ENCODE peak calls at places on chromosome 13, in four cellular contexts. A, K, D and R are unnamed samples.
A peak's percentile ranks its signal among the peaks of the same experiment; 100 is the strongest.

GRCh38 chr13:46982856-46983582 is 86.2 kb upstream of the HTR2A start:
- DNase-seq in D (no peak), K (no peak), A (no peak), R (peak; percentile 75)

GRCh38 chr13:103195762-103196161 is 129.5 kb upstream of the SLC10A2 start:
- DNase-seq in K (no peak), A (no peak), D (no peak), R (no peak)

GRCh38 chr13:30585748-30586262 is 31.9 kb upstream of the USPL1 start:
- DNase-seq in A (peak; percentile 54), D (no peak), K (no peak), R (no peak)

GRCh38 chr13:24500977-24501376 is 11.6 kb downstream of the PARP4 start:
- DNase-seq in K (no peak), A (peak; percentile 56), D (peak; percentile 62), R (no peak)

GRCh38 chr13:64158910-64159309 is 2743.3 kb upstream of the PCDH20 start:
- DNase-seq in A (peak; percentile 34), K (no peak), D (no peak), R (no peak)

GRCh38 chr13:94712287-94712811 is at the start of gene SOX21:
- DNase-seq in D (no peak), A (peak; percentile 39), K (peak; percentile 87), R (no peak)

GRCh38 chr13:100112186-100112838 is 23.4 kb downstream of the PCCA start:
- DNase-seq in A (no peak), D (no peak), K (no peak), R (no peak)

GRCh38 chr13:62704795-62705329 is 1289.2 kb upstream of the PCDH20 start:
- DNase-seq in K (no peak), A (no peak), D (no peak), R (no peak)

GRCh38 chr13:42720116-42720857 is 61.1 kb upstream of the FAM216B start:
- DNase-seq in D (peak; percentile 55), K (no peak), A (peak; percentile 100), R (no peak)

GRCh38 chr13:22944378-22944777 is 236.4 kb upstream of the SGCG start:
- DNase-seq in D (no peak), K (no peak), A (no peak), R (peak; percentile 42)

GRCh38 chr13:67935655-67936054 is 705.5 kb upstream of the PCDH9 start:
- DNase-seq in K (no peak), A (no peak), D (no peak), R (no peak)

GRCh38 chr13:98537306-98537705 is 39.6 kb downstream of the STK24 start:
- DNase-seq in D (no peak), A (no peak), K (no peak), R (no peak)
- H3K4me2 ChIP-seq in D (no peak overlapping the region), A (no peak overlapping the region), K (no peak overlapping the region), R (no peak overlapping the region)

GRCh38 chr13:48185018-48185417 is 48.0 kb upstream of the ITM2B start:
- DNase-seq in K (no peak), D (no peak), A (peak; percentile 2), R (no peak)
- H3K4me1 ChIP-seq in K (no peaks in the 10 kb centered on the region), D (no peaks in the 10 kb centered on the region), A (no peaks in the 10 kb centered on the region), R (peaks cover 5% of the 10 kb centered on the region)

DNA sequence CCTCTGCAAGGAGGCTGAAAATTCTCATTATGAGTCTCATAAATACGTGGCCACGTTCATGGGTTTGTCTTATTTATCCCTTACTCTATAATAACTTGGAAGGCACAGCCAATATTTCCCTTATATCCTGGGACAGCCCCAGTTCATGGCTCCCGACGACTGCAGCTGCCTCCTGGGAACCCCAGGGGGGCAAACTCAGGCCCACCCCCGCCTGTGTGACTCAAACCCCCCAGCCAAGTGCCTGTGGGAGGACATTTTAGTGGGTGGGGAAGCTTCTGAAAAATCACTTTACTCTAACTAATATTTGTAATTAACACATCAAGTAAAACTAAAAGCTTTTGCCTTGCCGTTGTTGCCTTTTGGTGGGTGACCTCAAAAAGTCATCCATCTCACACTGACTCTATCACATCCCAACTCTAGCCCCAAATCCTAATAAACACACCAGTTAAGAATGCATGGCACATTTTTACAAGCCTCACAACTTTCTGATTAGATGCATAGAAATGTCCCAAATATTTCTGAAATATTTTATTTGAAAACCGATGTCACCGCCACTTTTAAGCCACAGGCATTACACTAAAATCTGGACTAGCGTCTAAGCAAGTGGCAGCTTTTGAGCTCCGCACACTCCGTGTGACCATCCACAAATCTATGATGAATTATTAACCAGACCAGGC is 14.2 kb downstream of the RASA3 start:
- DNase-seq in D (no peak), K (no peak), A (no peak), R (no peak)
- H3K4me2 ChIP-seq in D (no peak overlapping the region), K (no peak overlapping the region), A (peak overlapping the region; percentile 83), R (no peak overlapping the region)

DNA sequence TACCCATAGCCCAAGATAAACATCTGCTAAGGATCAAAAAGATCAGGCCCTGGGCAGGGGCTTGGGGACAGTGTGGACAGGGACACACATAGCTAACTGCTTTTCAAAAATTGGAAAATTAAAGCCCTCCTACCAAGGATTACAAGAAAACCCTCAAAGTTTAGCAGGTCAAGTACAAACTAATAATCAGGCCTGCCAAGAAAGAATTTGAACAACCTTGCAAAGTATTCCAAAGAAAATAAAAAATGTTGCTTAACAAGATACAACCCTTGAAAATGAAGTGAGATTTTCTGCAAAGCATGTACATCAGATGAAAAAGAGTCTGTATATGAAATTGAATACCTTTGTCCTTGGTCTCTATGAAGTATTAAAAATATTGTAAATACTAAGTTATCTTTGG is 67.3 kb downstream of the KLF12 start:
- DNase-seq in A (no peak), D (no peak), K (no peak), R (no peak)
- H3K4me1 ChIP-seq in A (peaks cover 5% of the 10 kb centered on the region), D (peaks cover 6% of the 10 kb centered on the region), K (no peaks in the 10 kb centered on the region), R (peaks cover 64% of the 10 kb centered on the region)

DNA sequence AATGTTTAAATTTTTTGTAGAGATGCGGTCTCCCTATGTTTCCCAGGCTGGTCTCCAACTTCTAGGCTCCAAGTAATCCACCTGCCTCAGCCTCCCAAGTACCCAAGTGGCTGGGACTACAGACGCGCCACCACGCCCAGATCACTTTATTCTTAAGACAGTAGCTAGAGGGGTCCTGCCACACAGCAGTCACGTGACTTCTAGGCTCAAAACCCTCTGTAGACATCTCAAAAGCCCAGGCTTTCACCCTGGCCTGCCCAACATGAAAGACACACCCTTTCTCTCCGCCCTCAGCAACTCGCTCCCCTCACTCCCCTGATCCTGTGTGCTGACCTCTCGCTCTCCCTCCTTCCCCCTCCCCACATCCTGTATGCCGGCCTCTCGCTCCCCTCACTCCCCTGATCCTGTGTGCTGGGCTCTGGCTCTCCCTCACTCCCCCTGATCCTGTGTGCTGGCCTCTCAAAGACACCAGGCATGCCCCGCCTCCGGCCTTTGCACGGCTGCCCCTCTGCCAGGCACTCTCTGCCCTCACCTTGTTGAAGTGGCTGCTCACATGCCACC is 77.4 kb downstream of the SLC15A1 start:
- DNase-seq in K (peak; percentile 25), A (no peak), D (no peak), R (no peak)
- H3K4me2 ChIP-seq in K (no peak overlapping the region), A (no peak overlapping the region), D (no peak overlapping the region), R (no peak overlapping the region)

GRCh38 chr13:110250258-110250891 is 56.6 kb downstream of the COL4A1 start:
- DNase-seq in K (no peak), A (peak; percentile 88), D (no peak), R (no peak)

GRCh38 chr13:110251227-110251791 is 55.6 kb downstream of the COL4A1 start:
- DNase-seq in A (no peak), D (no peak), K (no peak), R (no peak)

GRCh38 chr13:110246530-110246929 is 60.4 kb downstream of the COL4A1 start:
- DNase-seq in A (no peak), K (no peak), D (no peak), R (no peak)

GRCh38 chr13:110248449-110249143 is 58.4 kb downstream of the COL4A1 start:
- DNase-seq in D (no peak), A (no peak), K (no peak), R (no peak)

GRCh38 chr13:110249326-110249725 is 57.6 kb downstream of the COL4A1 start:
- DNase-seq in D (no peak), K (no peak), A (no peak), R (no peak)
- H3K4me1 ChIP-seq in D (peaks cover 19% of the 10 kb centered on the region), K (no peaks in the 10 kb centered on the region), A (peaks cover 49% of the 10 kb centered on the region), R (no peaks in the 10 kb centered on the region)

GRCh38 chr13:77925616-77926015 is 7.0 kb upstream of the EDNRB start:
- DNase-seq in A (no peak), K (no peak), D (no peak), R (no peak)

GRCh38 chr13:77916481-77916880 is 2.1 kb downstream of the EDNRB start:
- DNase-seq in D (no peak), A (no peak), K (no peak), R (no peak)

GRCh38 chr13:77918391-77919261 is at the start of gene EDNRB:
- DNase-seq in D (no peak), A (peak; percentile 39), K (peak; percentile 58), R (no peak)

GRCh38 chr13:77915676-77916075 is 3.0 kb downstream of the EDNRB start:
- DNase-seq in K (no peak), A (no peak), D (no peak), R (no peak)

GRCh38 chr13:77919351-77920294 is 992 bp upstream of the EDNRB start:
- DNase-seq in K (peak; percentile 69), A (peak; percentile 27), D (no peak), R (no peak)
- H3K4me2 ChIP-seq in K (peak overlapping the region; percentile 95), A (peak overlapping the region; percentile 88), D (peak overlapping the region; percentile 96), R (no peak overlapping the region)

GRCh38 chr13:75468602-75469001 is 13.4 kb downstream of the TBC1D4 start:
- DNase-seq in D (no peak), K (no peak), A (no peak), R (no peak)
- H3K4me1 ChIP-seq in D (peaks cover 19% of the 10 kb centered on the region), K (no peaks in the 10 kb centered on the region), A (no peaks in the 10 kb centered on the region), R (peaks cover 4% of the 10 kb centered on the region)

GRCh38 chr13:98997738-98998641 is 20.1 kb upstream of the DOCK9 start:
- DNase-seq in A (no peak), D (peak; percentile 76), K (no peak), R (no peak)
- H3K4me2 ChIP-seq in A (no peak overlapping the region), D (peak overlapping the region; percentile 34), K (peak overlapping the region; percentile 27), R (no peak overlapping the region)

GRCh38 chr13:101209206-101209893 is 207.0 kb downstream of the NALCN start:
- DNase-seq in K (no peak), D (no peak), A (no peak), R (no peak)
- H3K4me1 ChIP-seq in K (no peaks in the 10 kb centered on the region), D (no peaks in the 10 kb centered on the region), A (no peaks in the 10 kb centered on the region), R (peaks cover 4% of the 10 kb centered on the region)